ENCODE peak calls at places on chromosome 15, in seven cellular contexts. I is suprapubic skin, U is dorsolateral prefrontal cortex, X is lower leg skin, H is OCI-LY7, Z is progenitor cell of endocrine pancreas, D is BJ. E is an unnamed sample.

GRCh38 chr15:78302579-78302978 is 3.2 kb upstream of the SKIC8 start:
- DNase-seq in I (no peak), U (no peak), X (no peak), H (no peak), Z (no peak), D (peak), E (no peak)

GRCh38 chr15:96363692-96364091 is 33.2 kb downstream of the NR2F2 start:
- DNase-seq in I (no peak), U (no peak), X (no peak), H (no peak), Z (no peak), D (no peak), E (no peak)

GRCh38 chr15:80260566-80260965 is 8.6 kb upstream of the CTXND1 start:
- DNase-seq in I (no peak), U (no peak), X (peak), H (no peak), Z (no peak), D (no peak), E (no peak)

GRCh38 chr15:78301813-78302212 is 2.4 kb upstream of the SKIC8 start:
- DNase-seq in I (no peak), U (no peak), X (no peak), H (no peak), Z (no peak), D (no peak), E (no peak)

GRCh38 chr15:94080416-94080815 is 150.9 kb upstream of the MCTP2 start:
- DNase-seq in I (peak), U (no peak), X (no peak), H (no peak), Z (no peak), D (peak), E (no peak)

GRCh38 chr15:74541494-74542191 is 623 bp downstream of the ARID3B start:
- DNase-seq in I (peak), U (peak), X (peak), H (peak), Z (no peak), D (no peak), E (no peak)

GRCh38 chr15:65383991-65384390 is 6.2 kb upstream of the IGDCC3 start:
- DNase-seq in I (no peak), U (no peak), X (no peak), H (no peak), Z (no peak), D (no peak), E (no peak)

GRCh38 chr15:69468241-69469121 is 15.9 kb downstream of the RPLP1 start:
- DNase-seq in I (no peak), U (no peak), X (peak), H (no peak), Z (no peak), D (no peak), E (no peak)

GRCh38 chr15:76996526-76997401 is 1.8 kb downstream of the PSTPIP1 start:
- DNase-seq in I (no peak), U (no peak), X (no peak), H (no peak), Z (no peak), D (no peak), E (no peak)

GRCh38 chr15:66042624-66043023 is 173.3 kb downstream of the RAB11A start:
- DNase-seq in I (no peak), U (no peak), X (no peak), H (no peak), Z (no peak), D (no peak), E (no peak)

GRCh38 chr15:97683816-97684215 is 276.7 kb upstream of the ARRDC4 start:
- DNase-seq in I (no peak), U (no peak), X (no peak), H (no peak), Z (no peak), D (no peak), E (no peak)

GRCh38 chr15:74784854-74785715 is 3.2 kb downstream of the CSK start:
- DNase-seq in I (no peak), U (no peak), X (no peak), H (no peak), Z (no peak), D (no peak), E (no peak)

GRCh38 chr15:67063689-67064606 is 1.5 kb upstream of the SMAD3 start:
- DNase-seq in I (no peak), U (no peak), X (no peak), H (no peak), Z (peak), D (no peak), E (no peak)

GRCh38 chr15:19987389-19988048 is 554.1 kb downstream of the GOLGA6L6 start:
- DNase-seq in I (no peak), U (no peak), X (no peak), H (peak), Z (no peak), D (no peak), E (no peak)

GRCh38 chr15:76993114-76993715 is 1.7 kb upstream of the PSTPIP1 start:
- DNase-seq in I (peak), U (no peak), X (no peak), H (no peak), Z (no peak), D (no peak), E (no peak)

GRCh38 chr15:64912379-64912778 is 677 bp downstream of the ANKDD1A start:
- DNase-seq in I (no peak), U (no peak), X (no peak), H (no peak), Z (no peak), D (no peak), E (no peak)

GRCh38 chr15:51830279-51830806 is 890 bp downstream of the TMOD3 start:
- DNase-seq in I (no peak), U (no peak), X (no peak), H (peak), Z (no peak), D (no peak), E (no peak)

GRCh38 chr15:76147906-76148553 is 88.2 kb downstream of the TMEM266 start:
- DNase-seq in I (no peak), U (peak), X (peak), H (peak), Z (peak), D (no peak), E (peak)

GRCh38 chr15:51658664-51659063 is 22.6 kb upstream of the SCG3 start:
- DNase-seq in I (no peak), U (no peak), X (no peak), H (no peak), Z (no peak), D (no peak), E (no peak)

GRCh38 chr15:69664572-69665326 is 212.1 kb downstream of the RPLP1 start:
- DNase-seq in I (no peak), U (peak), X (peak), H (no peak), Z (no peak), D (no peak), E (no peak)

GRCh38 chr15:85950101-85950500 is 129.6 kb upstream of the AGBL1 start:
- DNase-seq in I (no peak), U (no peak), X (no peak), H (peak), Z (no peak), D (no peak), E (no peak)

GRCh38 chr15:67038721-67039120 is 26.7 kb upstream of the SMAD3 start:
- DNase-seq in I (no peak), U (no peak), X (no peak), H (no peak), Z (no peak), D (no peak), E (no peak)

GRCh38 chr15:80087104-80087503 is 27.6 kb downstream of the ZFAND6 start:
- DNase-seq in I (no peak), U (no peak), X (no peak), H (no peak), Z (no peak), D (no peak), E (no peak)

GRCh38 chr15:80204231-80204630 is 47.8 kb downstream of the CTXND1 start:
- DNase-seq in I (peak), U (no peak), X (no peak), H (no peak), Z (no peak), D (no peak), E (no peak)

GRCh38 chr15:76196949-76197315 is 114.3 kb downstream of the ETFA start:
- DNase-seq in I (peak), U (peak), X (peak), H (no peak), Z (no peak), D (no peak), E (no peak)

GRCh38 chr15:82312611-82313349 is 36.5 kb downstream of the GOLGA6L10 start:
- DNase-seq in I (peak), U (no peak), X (peak), H (no peak), Z (no peak), D (no peak), E (no peak)

GRCh38 chr15:40844543-40844981 is 714 bp downstream of the SPINT1 start:
- DNase-seq in I (no peak), U (no peak), X (no peak), H (no peak), Z (peak), D (no peak), E (no peak)

GRCh38 chr15:98241032-98241554 is 280.6 kb downstream of the ARRDC4 start:
- DNase-seq in I (no peak), U (no peak), X (no peak), H (no peak), Z (no peak), D (no peak), E (no peak)

DNA sequence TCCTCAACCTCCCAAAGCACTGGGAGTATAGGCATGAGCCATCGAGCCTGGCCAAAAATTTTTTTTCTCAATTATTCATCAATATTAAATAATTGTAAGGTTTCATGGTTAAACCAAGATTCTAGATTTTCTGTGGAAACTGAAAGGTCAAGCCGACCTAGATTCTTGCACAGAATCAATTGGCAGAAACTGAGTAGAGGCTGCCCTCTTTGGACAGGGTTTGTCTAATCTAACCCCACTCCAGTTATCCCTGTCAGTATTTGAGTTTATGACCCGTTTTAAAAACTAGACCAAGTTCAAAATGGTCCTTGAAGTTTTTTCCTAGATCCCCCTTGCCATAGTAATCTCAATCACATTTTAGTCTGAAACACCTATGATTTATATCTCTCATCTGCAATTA is 8.6 kb upstream of the ADAM10 start:
- DNase-seq in I (no peak), U (no peak), X (no peak), H (peak), Z (no peak), D (no peak), E (no peak)
- TF ChIP-seq CTCF in I (no peak), U (peak), X (no peak), H (peak), Z (no peak), D (peak), E (peak)

GRCh38 chr15:38532728-38533127 is 31.9 kb downstream of the RASGRP1 start:
- DNase-seq in I (no peak), U (no peak), X (no peak), H (no peak), Z (no peak), D (no peak), E (no peak)

GRCh38 chr15:38533416-38533915 is 31.1 kb downstream of the RASGRP1 start:
- DNase-seq in I (no peak), U (no peak), X (no peak), H (no peak), Z (no peak), D (no peak), E (no peak)

GRCh38 chr15:38531509-38531908 is 33.1 kb downstream of the RASGRP1 start:
- DNase-seq in I (no peak), U (peak), X (no peak), H (no peak), Z (no peak), D (no peak), E (no peak)

GRCh38 chr15:38528279-38528678 is 36.3 kb downstream of the RASGRP1 start:
- DNase-seq in I (no peak), U (no peak), X (no peak), H (no peak), Z (no peak), D (peak), E (no peak)

DNA sequence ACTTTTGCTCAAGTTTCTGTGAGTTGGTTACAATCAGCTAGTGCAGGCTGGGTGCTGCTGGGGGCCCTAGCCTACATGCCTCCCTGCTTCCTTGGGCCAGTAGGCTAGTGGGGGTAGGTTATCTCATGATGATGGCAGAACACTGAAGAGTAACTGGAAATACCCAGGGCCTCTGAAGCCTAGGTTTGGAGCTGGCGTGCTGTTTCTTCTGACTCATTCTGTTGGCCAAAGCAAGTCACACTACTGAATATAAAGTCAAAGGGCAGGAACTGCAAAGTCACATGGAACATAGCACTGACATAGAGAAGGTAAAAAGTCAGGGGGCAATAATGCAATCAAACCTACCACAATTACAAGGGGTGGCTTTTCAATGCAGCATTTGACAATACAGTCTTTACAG is 34.5 kb downstream of the RASGRP1 start:
- DNase-seq in I (no peak), U (no peak), X (no peak), H (no peak), Z (no peak), D (no peak), E (no peak)
- TF ChIP-seq CTCF in I (no peak), U (no peak), X (no peak), H (no peak), Z (no peak), D (no peak), E (no peak)

GRCh38 chr15:68372291-68372811 is 59.6 kb downstream of the ITGA11 start:
- DNase-seq in I (peak), U (no peak), X (peak), H (no peak), Z (no peak), D (no peak), E (no peak)
- TF ChIP-seq CTCF in I (no peak), U (peak), X (no peak), H (peak), Z (peak), D (peak), E (no peak)

DNA sequence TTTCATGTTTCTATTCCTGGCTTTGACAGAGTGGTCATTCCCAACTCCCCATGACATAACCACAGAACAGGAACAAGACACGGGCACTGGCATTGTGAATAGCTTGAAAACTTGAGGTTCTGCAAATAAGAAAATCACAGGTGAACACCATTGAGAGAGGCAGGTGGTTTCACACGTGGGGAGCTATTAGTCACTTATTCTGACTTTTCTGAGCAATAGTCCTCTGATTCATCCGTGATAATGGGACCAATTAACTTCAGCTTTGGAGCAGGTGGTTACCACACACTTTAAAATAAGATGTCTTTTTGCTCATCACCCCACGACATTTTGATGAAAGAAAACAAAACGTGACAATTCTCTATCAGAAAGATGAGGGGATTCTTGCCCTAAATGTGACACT is 224.7 kb downstream of the KLF13 start:
- DNase-seq in I (no peak), U (no peak), X (no peak), H (no peak), Z (no peak), D (no peak), E (no peak)
- TF ChIP-seq CTCF in I (no peak), U (no peak), X (no peak), H (no peak), Z (no peak), D (no peak), E (no peak)

GRCh38 chr15:71650603-71651002 is 159.8 kb upstream of the NR2E3 start:
- DNase-seq in I (no peak), U (no peak), X (no peak), H (no peak), Z (no peak), D (no peak), E (no peak)
- TF ChIP-seq CTCF in I (no peak), U (no peak), X (no peak), H (peak), Z (no peak), D (no peak), E (no peak)

GRCh38 chr15:101538996-101539395 is 49.5 kb upstream of the PCSK6 start:
- DNase-seq in I (no peak), U (no peak), X (peak), H (no peak), Z (no peak), D (no peak), E (no peak)

GRCh38 chr15:101539492-101539891 is 50.0 kb upstream of the PCSK6 start:
- DNase-seq in I (no peak), U (no peak), X (peak), H (no peak), Z (no peak), D (no peak), E (no peak)

GRCh38 chr15:101541501-101542292 is 52.2 kb upstream of the PCSK6 start:
- DNase-seq in I (no peak), U (no peak), X (peak), H (no peak), Z (no peak), D (no peak), E (no peak)

GRCh38 chr15:101539930-101540329 is 50.4 kb upstream of the PCSK6 start:
- DNase-seq in I (no peak), U (no peak), X (peak), H (no peak), Z (no peak), D (no peak), E (peak)

DNA sequence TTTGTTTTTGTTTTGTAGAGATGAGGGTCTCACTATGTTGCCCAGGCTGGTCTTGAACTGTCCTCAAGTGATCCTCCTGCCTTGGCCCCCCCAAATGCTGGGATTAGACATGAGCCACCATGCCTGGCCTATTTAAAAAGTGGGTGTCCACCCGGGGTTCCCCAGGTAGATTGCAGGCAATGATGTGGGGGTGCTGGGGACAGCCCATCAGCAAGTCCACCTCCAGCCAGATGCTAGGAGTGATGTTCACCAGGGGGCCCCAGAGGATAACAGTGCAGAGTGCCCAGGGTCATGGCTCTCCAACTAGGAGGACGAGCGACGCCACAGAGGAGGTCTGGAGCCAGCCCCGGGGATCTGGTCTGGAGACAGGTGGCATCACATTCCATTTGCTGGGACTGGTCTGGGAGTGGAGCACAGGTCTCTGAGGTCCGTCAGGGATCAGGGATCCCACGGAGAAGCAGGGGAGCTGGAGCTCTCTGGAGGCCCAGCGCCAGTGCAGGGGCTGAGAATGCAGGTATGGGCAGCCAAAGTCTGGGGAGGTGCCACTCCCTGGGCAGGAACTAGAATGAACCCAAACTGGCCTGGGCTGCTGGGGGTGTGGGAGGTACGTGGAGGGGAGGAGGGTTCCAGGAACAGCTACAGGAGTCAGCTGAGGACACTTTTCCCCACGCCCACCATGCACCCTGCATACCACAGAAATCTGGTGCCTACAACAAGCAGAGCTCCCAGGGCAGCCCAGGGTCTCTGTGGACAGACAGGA is 51.2 kb upstream of the PCSK6 start:
- DNase-seq in I (no peak), U (no peak), X (peak), H (no peak), Z (no peak), D (no peak), E (no peak)
- TF ChIP-seq CTCF in I (no peak), U (no peak), X (no peak), H (no peak), Z (no peak), D (no peak), E (no peak)

GRCh38 chr15:92667291-92667904 is 11.8 kb upstream of the FAM174B start:
- DNase-seq in I (no peak), U (no peak), X (no peak), H (no peak), Z (no peak), D (no peak), E (no peak)

GRCh38 chr15:92668620-92669019 is 13.0 kb upstream of the FAM174B start:
- DNase-seq in I (no peak), U (no peak), X (no peak), H (no peak), Z (no peak), D (no peak), E (no peak)

GRCh38 chr15:92668086-92668485 is 12.5 kb upstream of the FAM174B start:
- DNase-seq in I (no peak), U (no peak), X (no peak), H (no peak), Z (no peak), D (no peak), E (no peak)

GRCh38 chr15:92665100-92665555 is 9.6 kb upstream of the FAM174B start:
- DNase-seq in I (no peak), U (no peak), X (no peak), H (no peak), Z (no peak), D (peak), E (no peak)

DNA sequence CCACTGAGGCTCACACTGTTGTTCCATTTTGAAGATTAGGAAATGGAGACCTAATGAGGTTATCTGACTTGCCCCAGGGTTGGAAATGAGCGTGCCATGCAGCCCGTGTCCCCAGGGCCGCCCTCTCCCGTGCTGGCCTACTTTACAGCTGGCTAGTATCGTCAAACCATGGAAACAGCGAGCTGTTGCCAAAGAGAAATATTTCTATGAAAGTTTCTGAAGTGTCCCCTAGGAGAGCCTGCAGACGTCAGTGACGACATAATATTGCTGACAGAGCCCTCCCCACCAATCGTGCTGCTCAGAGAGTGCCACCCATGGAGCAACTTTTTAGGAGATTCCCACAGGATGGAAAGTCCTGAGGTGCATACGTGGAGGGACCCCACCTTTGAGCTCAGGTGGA is 11.2 kb upstream of the FAM174B start:
- DNase-seq in I (no peak), U (no peak), X (no peak), H (no peak), Z (no peak), D (no peak), E (no peak)
- TF ChIP-seq CTCF in I (no peak), U (no peak), X (no peak), H (no peak), Z (no peak), D (no peak), E (no peak)

GRCh38 chr15:100572362-100572983 is 29.5 kb downstream of the LINS1 start:
- DNase-seq in I (no peak), U (no peak), X (no peak), H (peak), Z (no peak), D (no peak), E (no peak)
- TF ChIP-seq CTCF in I (peak), U (peak), X (no peak), H (peak), Z (peak), D (no peak), E (peak)

GRCh38 chr15:42737529-42738328 is 801 bp upstream of the CDAN1 start:
- DNase-seq in I (no peak), U (no peak), X (no peak), H (no peak), Z (no peak), D (no peak), E (no peak)
- TF ChIP-seq CTCF in I (peak), U (no peak), X (no peak), H (no peak), Z (no peak), D (no peak), E (peak)

E was measured in D721Med.